ENCODE peak calls at places on chromosome 1, in eight cellular contexts. R, H, U, W, F, E, X and P are unnamed samples. For H3K4me1 and H3K36me3, the result is how much of the 10 kb centered on the place peaks cover.

GRCh38 chr1:85289207-85289847 is 12.9 kb upstream of the BCL10 start:
- DNase-seq in R (no peak), H (no peak), U (no peak), W (no peak), F (no peak), E (no peak), X (no peak), P (no peak)

GRCh38 chr1:166910396-166910994 is 34.4 kb upstream of the TADA1 start:
- DNase-seq in R (peak), H (peak), U (peak), W (peak), F (peak), E (peak), X (peak), P (peak)

GRCh38 chr1:19737413-19737812 is 62.3 kb downstream of the TMCO4 start:
- DNase-seq in R (no peak), H (no peak), U (no peak), W (no peak), F (no peak), E (no peak), X (no peak), P (no peak)

GRCh38 chr1:91523462-91523861 is 22.8 kb downstream of the CDC7 start:
- DNase-seq in R (no peak), H (no peak), U (no peak), W (no peak), F (no peak), E (no peak), X (no peak), P (no peak)

GRCh38 chr1:195785830-195786229 is 822.4 kb downstream of the KCNT2 start:
- DNase-seq in R (no peak), H (no peak), U (no peak), W (no peak), F (no peak), E (no peak), X (no peak), P (no peak)

GRCh38 chr1:11529330-11529729 is 50.4 kb downstream of the DISP3 start:
- DNase-seq in R (no peak), H (no peak), U (no peak), W (no peak), F (no peak), E (no peak), X (no peak), P (no peak)

GRCh38 chr1:232319106-232319505 is 310.8 kb downstream of the SIPA1L2 start:
- DNase-seq in R (no peak), H (no peak), U (no peak), W (no peak), F (no peak), E (no peak), X (no peak), P (no peak)

GRCh38 chr1:93581917-93582850 is 99.5 kb downstream of the BCAR3 start:
- DNase-seq in R (no peak), H (no peak), U (no peak), W (peak), F (no peak), E (no peak), X (no peak), P (no peak)

GRCh38 chr1:206511362-206512064 is 4.2 kb downstream of the RASSF5 start:
- DNase-seq in R (no peak), H (no peak), U (no peak), W (no peak), F (no peak), E (no peak), X (no peak), P (no peak)
- H3K4me1 ChIP-seq in R (under half), H (under half), U (half or more), W (under half), F (under half), E (under half), X (under half), P (under half)

DNA sequence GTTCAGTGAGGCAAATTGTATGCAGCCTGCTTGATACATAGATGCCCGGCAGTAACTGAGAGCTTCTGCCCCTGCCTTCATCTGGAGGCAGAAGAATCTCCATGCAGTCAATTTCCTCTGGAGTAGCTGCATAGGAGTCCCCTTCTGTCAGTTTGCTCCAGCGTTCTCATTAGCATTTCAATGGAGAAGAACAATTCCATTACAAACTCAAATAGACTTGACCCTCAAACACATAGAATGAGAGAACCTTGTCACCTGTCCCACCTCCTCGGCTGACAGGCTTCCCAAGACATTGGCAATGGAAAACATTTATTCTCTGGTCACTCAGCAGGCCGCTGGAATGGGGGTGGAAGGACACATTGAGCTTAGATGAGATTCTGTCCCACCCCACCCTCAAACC is 45.6 kb upstream of the TMEM51 start:
- DNase-seq in R (no peak), H (no peak), U (no peak), W (no peak), F (no peak), E (no peak), X (no peak), P (no peak)
- H3K36me3 ChIP-seq in R (under half), H (under half), U (under half), W (under half), F (under half), E (under half), X (under half), P (under half)

GRCh38 chr1:192489748-192490147 is 85.8 kb upstream of the RGS1 start:
- DNase-seq in R (peak), H (no peak), U (peak), W (peak), F (no peak), E (peak), X (no peak), P (peak)
- H3K4me3 ChIP-seq in R (no peak), H (no peak), U (no peak), W (no peak), F (no peak), E (no peak), X (no peak), P (no peak)

GRCh38 chr1:223729906-223730305 is 17.6 kb downstream of the CAPN2 start:
- DNase-seq in R (no peak), H (no peak), U (no peak), W (no peak), F (no peak), E (no peak), X (no peak), P (no peak)
- H3K4me1 ChIP-seq in R (under half), H (under half), U (half or more), W (under half), F (under half), E (under half), X (under half), P (half or more)